ENCODE peak calls at places on chromosomes 7 and 10, in eight cellular contexts. S, M, N, X, L, F, U and G are unnamed samples.

GRCh38 chr7:8668627-8669500 is 235.5 kb downstream of the NXPH1 start:
- DNase-seq in S (no peak), M (no peak), N (no peak), X (no peak), L (no peak), F (no peak), U (no peak), G (no peak)

GRCh38 chr7:55623617-55624016 is 51.3 kb upstream of the VOPP1 start:
- DNase-seq in S (no peak), M (no peak), N (no peak), X (no peak), L (no peak), F (no peak), U (no peak), G (no peak)

GRCh38 chr10:33291053-33291592 is 43.3 kb downstream of the NRP1 start:
- DNase-seq in S (no peak), M (no peak), N (no peak), X (peak), L (peak), F (peak), U (no peak), G (peak)

GRCh38 chr7:152643979-152644559 is 31.9 kb downstream of the XRCC2 start:
- DNase-seq in S (no peak), M (no peak), N (peak), X (no peak), L (no peak), F (no peak), U (no peak), G (no peak)

GRCh38 chr10:128059266-128059850 is 66.9 kb downstream of the MKI67 start:
- DNase-seq in S (peak), M (no peak), N (no peak), X (no peak), L (no peak), F (no peak), U (no peak), G (no peak)

GRCh38 chr10:124087672-124088634 is 5.4 kb downstream of the CHST15 start:
- DNase-seq in S (no peak), M (no peak), N (no peak), X (no peak), L (no peak), F (no peak), U (peak), G (no peak)

GRCh38 chr7:40544932-40545331 is 410.1 kb downstream of the SUGCT start:
- DNase-seq in S (no peak), M (no peak), N (no peak), X (peak), L (no peak), F (no peak), U (no peak), G (no peak)

GRCh38 chr7:48087349-48087748 is 1.7 kb upstream of the UPP1 start:
- DNase-seq in S (no peak), M (no peak), N (no peak), X (peak), L (no peak), F (peak), U (peak), G (no peak)

GRCh38 chr10:408223-408622 is 273.0 kb downstream of the ZMYND11 start:
- DNase-seq in S (no peak), M (no peak), N (no peak), X (peak), L (no peak), F (no peak), U (no peak), G (no peak)

GRCh38 chr10:43234471-43235041 is 32.3 kb downstream of the RASGEF1A start:
- DNase-seq in S (peak), M (peak), N (peak), X (no peak), L (no peak), F (no peak), U (no peak), G (no peak)

GRCh38 chr7:7330997-7331396 is 148.7 kb downstream of the C1GALT1 start:
- DNase-seq in S (no peak), M (no peak), N (no peak), X (peak), L (no peak), F (no peak), U (no peak), G (no peak)

GRCh38 chr10:75754096-75754495 is 322.7 kb downstream of the LRMDA start:
- DNase-seq in S (no peak), M (no peak), N (no peak), X (no peak), L (no peak), F (no peak), U (no peak), G (no peak)

GRCh38 chr10:68099736-68100135 is 9.6 kb upstream of the MYPN start:
- DNase-seq in S (no peak), M (no peak), N (no peak), X (peak), L (no peak), F (peak), U (no peak), G (no peak)

GRCh38 chr7:158811461-158811860 is 17.8 kb downstream of the ESYT2 start:
- DNase-seq in S (no peak), M (no peak), N (no peak), X (peak), L (peak), F (peak), U (no peak), G (no peak)

GRCh38 chr7:45259966-45260646 is 102.5 kb downstream of the RAMP3 start:
- DNase-seq in S (peak), M (peak), N (peak), X (peak), L (no peak), F (peak), U (peak), G (peak)

GRCh38 chr10:11823989-11824346 is 812 bp downstream of the PROSER2 start:
- DNase-seq in S (no peak), M (no peak), N (no peak), X (peak), L (no peak), F (peak), U (no peak), G (no peak)

GRCh38 chr10:90709727-90710126 is 148.1 kb downstream of the HTR7 start:
- DNase-seq in S (no peak), M (no peak), N (no peak), X (no peak), L (no peak), F (no peak), U (no peak), G (no peak)

GRCh38 chr10:5570007-5570655 is 45.4 kb downstream of the CALML3 start:
- DNase-seq in S (no peak), M (no peak), N (no peak), X (no peak), L (no peak), F (no peak), U (no peak), G (no peak)

GRCh38 chr10:21888959-21889358 is 114.6 kb downstream of the DNAJC1 start:
- DNase-seq in S (no peak), M (no peak), N (no peak), X (no peak), L (no peak), F (no peak), U (peak), G (no peak)

GRCh38 chr7:40341836-40342235 is 207.0 kb downstream of the SUGCT start:
- DNase-seq in S (no peak), M (no peak), N (no peak), X (no peak), L (no peak), F (no peak), U (no peak), G (no peak)

GRCh38 chr10:97259119-97259518 is 33.3 kb downstream of the ARHGAP19 start:
- DNase-seq in S (no peak), M (no peak), N (no peak), X (no peak), L (no peak), F (no peak), U (no peak), G (no peak)

GRCh38 chr7:29231671-29232267 is 37.2 kb downstream of the CHN2 start:
- DNase-seq in S (no peak), M (no peak), N (no peak), X (no peak), L (no peak), F (no peak), U (no peak), G (no peak)

GRCh38 chr10:61899045-61899444 is 2.5 kb upstream of the ARID5B start:
- DNase-seq in S (no peak), M (no peak), N (no peak), X (peak), L (no peak), F (peak), U (no peak), G (no peak)

GRCh38 chr10:46106410-46107255 is 60.6 kb upstream of the MSMB start:
- DNase-seq in S (peak), M (peak), N (peak), X (peak), L (no peak), F (peak), U (peak), G (no peak)

GRCh38 chr7:132145466-132145865 is 430.8 kb downstream of the PLXNA4 start:
- DNase-seq in S (no peak), M (no peak), N (no peak), X (peak), L (peak), F (peak), U (no peak), G (no peak)

GRCh38 chr10:75406158-75407065 is 4.8 kb upstream of the ZNF503 start:
- DNase-seq in S (no peak), M (peak), N (no peak), X (no peak), L (no peak), F (no peak), U (no peak), G (no peak)

GRCh38 chr7:125136341-125136740 is 206.7 kb upstream of the POT1 start:
- DNase-seq in S (no peak), M (no peak), N (no peak), X (no peak), L (peak), F (peak), U (no peak), G (no peak)

GRCh38 chr7:11341285-11341944 is 367.7 kb downstream of the PHF14 start:
- DNase-seq in S (no peak), M (no peak), N (peak), X (peak), L (no peak), F (peak), U (no peak), G (no peak)

GRCh38 chr10:78035025-78035424 is 1.4 kb downstream of the RPS24 start:
- DNase-seq in S (no peak), M (no peak), N (no peak), X (peak), L (no peak), F (peak), U (no peak), G (no peak)

GRCh38 chr10:97517778-97518561 is 19.2 kb downstream of the UBTD1 start:
- DNase-seq in S (no peak), M (no peak), N (peak), X (peak), L (no peak), F (peak), U (no peak), G (no peak)

GRCh38 chr10:132109341-132110072 is 43.8 kb downstream of the JAKMIP3 start:
- DNase-seq in S (peak), M (peak), N (no peak), X (no peak), L (no peak), F (peak), U (no peak), G (no peak)

GRCh38 chr10:129046074-129046681 is 420.9 kb upstream of the MGMT start:
- DNase-seq in S (no peak), M (no peak), N (no peak), X (no peak), L (no peak), F (no peak), U (no peak), G (no peak)

GRCh38 chr7:152615052-152615741 is 60.7 kb downstream of the XRCC2 start:
- DNase-seq in S (peak), M (no peak), N (no peak), X (no peak), L (no peak), F (no peak), U (no peak), G (no peak)

GRCh38 chr7:123131140-123131539 is 68.6 kb downstream of the SLC13A1 start:
- DNase-seq in S (no peak), M (no peak), N (no peak), X (no peak), L (no peak), F (no peak), U (no peak), G (no peak)

GRCh38 chr10:47154762-47155161 is 145.2 kb upstream of the GDF10 start:
- DNase-seq in S (no peak), M (no peak), N (no peak), X (no peak), L (no peak), F (no peak), U (no peak), G (no peak)

GRCh38 chr10:62178568-62178967 is 90.1 kb downstream of the RTKN2 start:
- DNase-seq in S (no peak), M (no peak), N (no peak), X (no peak), L (no peak), F (no peak), U (no peak), G (no peak)

GRCh38 chr7:133051719-133052118 is 30.2 kb downstream of the CHCHD3 start:
- DNase-seq in S (no peak), M (no peak), N (no peak), X (no peak), L (no peak), F (no peak), U (no peak), G (no peak)

GRCh38 chr10:114859227-114859626 is 37.6 kb downstream of the FHIP2A start:
- DNase-seq in S (no peak), M (no peak), N (no peak), X (no peak), L (no peak), F (no peak), U (no peak), G (no peak)